ENCODE peak calls at places on chromosomes 1 and 21, in eight cellular contexts. Q is hepatocyte, G is HCT116, J is GM23248, I is MM.1S, R is PC-3, F is GM23338, M is neural progenitor cell. X is an unnamed sample. For H3K4me1, the result is how much of the 10 kb centered on the place peaks cover.

GRCh38 chr1:87647436-87648177 is 318.9 kb downstream of the LMO4 start:
- DNase-seq in Q (no peak), G (no peak), J (no peak), I (no peak), R (no peak), F (no peak), M (no peak), X (no peak)

GRCh38 chr1:93433407-93433961 is 14.4 kb upstream of the FNBP1L start:
- DNase-seq in Q (peak), G (no peak), J (no peak), I (no peak), R (no peak), F (peak), M (no peak), X (peak)

GRCh38 chr1:180617769-180618168 is 14.1 kb upstream of the XPR1 start:
- DNase-seq in Q (no peak), G (no peak), J (no peak), I (no peak), R (no peak), F (no peak), M (no peak), X (no peak)

GRCh38 chr1:17672226-17672625 is 82.9 kb upstream of the ACTL8 start:
- DNase-seq in Q (no peak), G (no peak), J (no peak), I (no peak), R (no peak), F (peak), M (no peak), X (peak)

GRCh38 chr1:14780271-14780670 is 181.8 kb downstream of the KAZN start:
- DNase-seq in Q (no peak), G (no peak), J (peak), I (no peak), R (no peak), F (no peak), M (no peak), X (no peak)

GRCh38 chr1:3018576-3018975 is 2.7 kb upstream of the ACTRT2 start:
- DNase-seq in Q (no peak), G (no peak), J (no peak), I (no peak), R (no peak), F (no peak), M (no peak), X (no peak)

GRCh38 chr1:150562384-150563339 is 13.5 kb downstream of the ADAMTSL4 start:
- DNase-seq in Q (peak), G (no peak), J (no peak), I (peak), R (peak), F (peak), M (peak), X (peak)

GRCh38 chr1:25204797-25205441 is 27.4 kb downstream of the SYF2 start:
- DNase-seq in Q (peak), G (peak), J (peak), I (peak), R (peak), F (peak), M (peak), X (peak)

GRCh38 chr1:59892836-59893811 is 33.4 kb downstream of the CYP2J2 start:
- DNase-seq in Q (peak), G (no peak), J (no peak), I (no peak), R (peak), F (peak), M (no peak), X (no peak)

GRCh38 chr21:37153193-37153934 is 80.3 kb downstream of the TTC3 start:
- DNase-seq in Q (peak), G (no peak), J (peak), I (no peak), R (peak), F (no peak), M (no peak), X (no peak)

GRCh38 chr1:187787696-187788095 is 958.9 kb downstream of the PLA2G4A start:
- DNase-seq in Q (no peak), G (no peak), J (no peak), I (no peak), R (no peak), F (no peak), M (peak), X (no peak)

GRCh38 chr1:9721606-9722377 is 70.3 kb downstream of the PIK3CD start:
- DNase-seq in Q (peak), G (no peak), J (peak), I (peak), R (peak), F (peak), M (peak), X (peak)

GRCh38 chr1:94236021-94236491 is 1.3 kb downstream of the ARHGAP29 start:
- DNase-seq in Q (no peak), G (no peak), J (peak), I (no peak), R (peak), F (peak), M (peak), X (no peak)

GRCh38 chr1:209808059-209808494 is 2.1 kb upstream of the IRF6 start:
- DNase-seq in Q (peak), G (no peak), J (peak), I (no peak), R (peak), F (no peak), M (no peak), X (no peak)

GRCh38 chr1:54859687-54860391 is 27.2 kb downstream of the DHCR24 start:
- DNase-seq in Q (no peak), G (no peak), J (no peak), I (no peak), R (peak), F (no peak), M (no peak), X (no peak)

GRCh38 chr1:111399792-111400610 is 27.5 kb downstream of the OVGP1 start:
- DNase-seq in Q (peak), G (peak), J (peak), I (peak), R (peak), F (peak), M (peak), X (peak)

GRCh38 chr1:66938618-66939017 is 13.8 kb downstream of the MIER1 start:
- DNase-seq in Q (no peak), G (no peak), J (peak), I (no peak), R (no peak), F (no peak), M (no peak), X (no peak)

GRCh38 chr1:234899041-234899787 is 229.4 kb downstream of the TOMM20 start:
- DNase-seq in Q (peak), G (no peak), J (peak), I (no peak), R (peak), F (no peak), M (no peak), X (no peak)

GRCh38 chr1:59100975-59101374 is 195.9 kb upstream of the FGGY start:
- DNase-seq in Q (no peak), G (no peak), J (peak), I (no peak), R (no peak), F (no peak), M (no peak), X (no peak)

GRCh38 chr1:15559189-15559815 is 25.5 kb downstream of the AGMAT start:
- DNase-seq in Q (peak), G (no peak), J (no peak), I (no peak), R (peak), F (no peak), M (no peak), X (no peak)

GRCh38 chr1:112718691-112719418 is 3.7 kb upstream of the PPM1J start:
- DNase-seq in Q (peak), G (no peak), J (peak), I (peak), R (peak), F (peak), M (peak), X (peak)

GRCh38 chr21:38815060-38815405 is 9.3 kb downstream of the ETS2 start:
- DNase-seq in Q (no peak), G (no peak), J (peak), I (no peak), R (peak), F (no peak), M (no peak), X (no peak)

GRCh38 chr1:1217621-1218523 is 3.9 kb upstream of the TNFRSF4 start:
- DNase-seq in Q (no peak), G (no peak), J (no peak), I (no peak), R (peak), F (no peak), M (no peak), X (no peak)

GRCh38 chr1:169576241-169576933 is 9.9 kb downstream of the F5 start:
- DNase-seq in Q (no peak), G (no peak), J (no peak), I (no peak), R (no peak), F (peak), M (no peak), X (no peak)

GRCh38 chr1:100188617-100189016 is 10.6 kb upstream of the LRRC39 start:
- DNase-seq in Q (no peak), G (no peak), J (peak), I (peak), R (no peak), F (no peak), M (no peak), X (no peak)

GRCh38 chr1:111856411-111857135 is 100.9 kb downstream of the DDX20 start:
- DNase-seq in Q (no peak), G (no peak), J (no peak), I (no peak), R (no peak), F (peak), M (peak), X (no peak)

GRCh38 chr1:154448271-154448905 is 43.2 kb downstream of the IL6R start:
- DNase-seq in Q (no peak), G (no peak), J (no peak), I (no peak), R (no peak), F (no peak), M (peak), X (no peak)

DNA sequence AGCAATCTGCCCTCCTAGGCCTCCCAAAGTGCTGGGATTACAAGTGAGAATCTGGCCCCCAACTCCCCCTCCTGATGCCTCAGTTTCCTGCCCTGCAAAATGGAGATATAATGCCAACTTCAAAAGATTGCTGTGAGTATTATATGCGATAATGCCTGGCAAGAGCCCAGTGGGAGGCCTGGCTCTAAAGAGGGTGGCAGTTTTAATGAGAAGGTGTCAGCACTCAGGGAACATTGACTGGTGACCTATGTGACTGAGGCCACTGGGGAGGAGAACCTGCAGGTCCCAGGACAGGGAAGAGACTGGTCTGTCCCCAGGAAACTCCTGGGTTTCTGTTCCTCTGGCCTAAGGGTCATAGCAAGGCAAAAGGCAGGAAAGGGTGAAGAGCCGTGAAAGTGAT is 11.0 kb downstream of the HSPG2 start:
- DNase-seq in Q (no peak), G (no peak), J (no peak), I (no peak), R (no peak), F (no peak), M (no peak), X (no peak)
- H3K4me1 ChIP-seq in Q (half or more), G (under half), J (half or more), I (under half), R (under half), F (under half), M (under half), X (under half)

GRCh38 chr1:198290089-198290683 is 133.4 kb downstream of the NEK7 start:
- DNase-seq in Q (no peak), G (no peak), J (no peak), I (no peak), R (no peak), F (no peak), M (no peak), X (no peak)
- H2AFZ ChIP-seq in Q (no peak), G (no peak), J (no peak), I (no peak), R (no peak), F (no peak), M (no peak), X (no peak)

GRCh38 chr1:85998105-85998504 is 158.5 kb downstream of the COL24A1 start:
- DNase-seq in Q (no peak), G (no peak), J (no peak), I (no peak), R (no peak), F (no peak), M (no peak), X (no peak)
- TF ChIP-seq EZH2phosphoT487 in Q (no peak), G (no peak), J (no peak), I (no peak), R (no peak), F (no peak), M (no peak), X (no peak)

DNA sequence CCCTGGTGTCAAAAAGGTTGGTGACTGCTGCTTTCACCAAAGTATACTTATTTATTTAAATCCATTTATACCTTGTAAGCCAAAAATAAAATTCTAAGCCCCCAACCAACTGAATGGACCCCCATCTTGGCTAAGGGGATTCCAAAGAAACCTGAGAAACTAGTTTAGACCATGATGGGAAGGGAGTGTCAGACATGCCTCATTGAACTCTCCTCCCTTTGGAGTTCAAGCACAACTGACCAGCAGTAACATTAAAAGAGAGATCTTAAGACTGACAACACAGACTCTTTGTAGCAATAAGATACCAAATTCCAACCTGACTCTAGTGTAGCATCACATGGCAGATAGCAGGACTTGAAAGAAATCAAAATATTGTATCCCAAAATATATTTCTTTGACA is 119.0 kb upstream of the ATP1A1 start:
- DNase-seq in Q (no peak), G (no peak), J (no peak), I (no peak), R (no peak), F (no peak), M (no peak), X (no peak)
- H3K4me1 ChIP-seq in Q (under half), G (under half), J (under half), I (under half), R (under half), F (under half), M (under half), X (half or more)

DNA sequence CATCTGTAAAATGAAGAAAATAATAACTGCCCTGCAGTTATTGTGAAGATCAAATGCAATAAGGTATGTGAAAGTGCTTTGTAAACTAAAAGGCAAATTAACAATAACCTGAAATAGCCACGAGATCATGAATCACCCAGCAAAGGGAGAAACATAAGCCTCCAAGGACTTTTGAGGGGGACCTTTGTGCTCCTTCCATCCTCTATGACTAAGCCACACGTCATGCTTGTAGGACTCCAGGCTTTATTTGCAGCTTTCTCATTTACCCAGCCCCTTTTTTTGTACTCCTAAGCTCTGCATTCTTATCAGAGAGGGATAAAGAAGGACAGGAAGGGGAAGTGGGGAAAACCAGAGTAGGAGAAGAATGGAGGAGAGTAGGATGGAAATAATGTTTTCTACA is 115.1 kb downstream of the PROX1 start:
- DNase-seq in Q (peak), G (peak), J (peak), I (no peak), R (peak), F (no peak), M (peak), X (no peak)
- H2AFZ ChIP-seq in Q (no peak), G (peak), J (no peak), I (no peak), R (no peak), F (peak), M (no peak), X (no peak)

X was measured in OCI-LY7.